ENCODE peak calls at places on chromosomes 16 and 17, in seven cellular contexts. K is hypothalamus, P is glutamatergic neuron, Q is activated T-cell treated with anti-CD3 and anti-CD28 coated beads for 1 hour, Z is midbrain, A is M059J, E is MG63. V is an unnamed sample.

GRCh38 chr16:71230122-71230845 is at the start of gene HYDIN:
- DNase-seq in A (peak), E (peak), Q (no peak), K (peak), P (peak), Z (peak), V (peak)

GRCh38 chr17:60086822-60087591 is 8.3 kb upstream of the HEATR6 start:
- DNase-seq in A (peak), E (peak), K (no peak), Z (no peak), P (no peak), Q (no peak), V (no peak)

GRCh38 chr17:68053237-68054030 is 17.9 kb downstream of the KPNA2 start:
- DNase-seq in E (peak), A (no peak), Z (no peak), K (no peak), Q (no peak), P (no peak), V (no peak)

GRCh38 chr17:81481011-81481799 is 31.4 kb downstream of the ACTG1 start:
- DNase-seq in Q (peak), Z (peak), P (peak), A (peak), K (peak), E (peak), V (peak)

GRCh38 chr16:79250457-79251098 is 350.0 kb downstream of the MAF start:
- DNase-seq in P (no peak), E (no peak), Q (no peak), A (no peak), Z (no peak), K (no peak), V (no peak)

GRCh38 chr17:82599674-82600661 is 48.3 kb downstream of the WDR45B start:
- DNase-seq in Q (no peak), E (no peak), A (no peak), P (no peak), K (no peak), Z (no peak), V (no peak)

GRCh38 chr17:38867179-38867994 is 2.5 kb upstream of the LASP1 start:
- DNase-seq in P (peak), Z (peak), K (peak), A (peak), E (peak), Q (peak), V (peak)

GRCh38 chr16:84768061-84768797 is 51.6 kb upstream of the CRISPLD2 start:
- DNase-seq in E (no peak), K (no peak), Z (no peak), Q (no peak), P (no peak), A (no peak), V (no peak)

GRCh38 chr17:57284984-57285646 is 28.8 kb downstream of the MSI2 start:
- DNase-seq in Q (peak), Z (peak), E (no peak), P (no peak), K (no peak), A (peak), V (no peak)

GRCh38 chr17:66152756-66153155 is 39.2 kb downstream of the CEP112 start:
- DNase-seq in K (no peak), E (no peak), P (no peak), A (peak), Z (no peak), Q (no peak), V (no peak)

GRCh38 chr17:28481081-28481571 is 7.7 kb downstream of the SLC13A2 start:
- DNase-seq in Q (no peak), K (no peak), E (no peak), P (no peak), Z (no peak), A (no peak), V (no peak)

GRCh38 chr17:48314716-48315115 is 115.3 kb downstream of the SKAP1 start:
- DNase-seq in P (no peak), K (no peak), E (no peak), Q (no peak), Z (no peak), A (no peak), V (no peak)

GRCh38 chr17:16075949-16076348 is 76.3 kb downstream of the TTC19 start:
- DNase-seq in P (no peak), Z (no peak), E (no peak), K (no peak), Q (no peak), A (no peak), V (no peak)

GRCh38 chr16:23673971-23674614 is 4.6 kb upstream of the PLK1 start:
- DNase-seq in E (no peak), Z (no peak), Q (no peak), P (no peak), A (no peak), K (no peak), V (no peak)

GRCh38 chr16:4244254-4244812 is 2.5 kb upstream of the SRL start:
- DNase-seq in E (peak), P (no peak), K (no peak), A (peak), Z (no peak), Q (no peak), V (no peak)

GRCh38 chr16:27402964-27403600 is 1.1 kb downstream of the IL21R start:
- DNase-seq in P (peak), E (no peak), A (no peak), Z (no peak), Q (no peak), K (no peak), V (no peak)

GRCh38 chr16:3643095-3643730 is 11.3 kb upstream of the DNASE1 start:
- DNase-seq in K (no peak), A (no peak), Z (no peak), P (no peak), Q (no peak), E (no peak), V (peak)

GRCh38 chr16:83045790-83046189 is 419.0 kb downstream of the CDH13 start:
- DNase-seq in Q (no peak), Z (no peak), K (no peak), P (no peak), E (no peak), A (no peak), V (no peak)

GRCh38 chr16:89145406-89146161 is 26.0 kb upstream of the CDH15 start:
- DNase-seq in Z (no peak), Q (no peak), E (no peak), K (no peak), P (peak), A (no peak), V (no peak)

GRCh38 chr17:63694974-63695773 is 4.8 kb downstream of the LIMD2 start:
- DNase-seq in K (no peak), Z (no peak), A (no peak), P (peak), E (no peak), Q (no peak), V (no peak)

GRCh38 chr16:27174798-27175197 is 28.5 kb upstream of the KDM8 start:
- DNase-seq in Q (no peak), A (peak), E (no peak), K (no peak), P (no peak), Z (no peak), V (no peak)

V was measured in dorsolateral prefrontal cortex.